ENCODE peak calls at places on chromosomes 13 and 19, in nine cellular contexts. S, J, K, Z, A, L, W, X and H are unnamed samples.

GRCh38 chr19:39582891-39583625 is 19.3 kb upstream of the LGALS13 start:
- DNase-seq in S (no peak), J (no peak), K (no peak), Z (no peak), A (peak), L (no peak), W (no peak), X (peak), H (no peak)

GRCh38 chr19:54230031-54230430 is 7.2 kb upstream of the LILRB3 start:
- DNase-seq in S (no peak), J (no peak), K (no peak), Z (no peak), A (no peak), L (no peak), W (no peak), X (no peak), H (no peak)

GRCh38 chr13:73056054-73056962 is 2.5 kb upstream of the KLF5 start:
- DNase-seq in S (no peak), J (no peak), K (no peak), Z (peak), A (no peak), L (no peak), W (no peak), X (peak), H (peak)

GRCh38 chr13:86298741-86299140 is 499.5 kb upstream of the SLITRK6 start:
- DNase-seq in S (peak), J (no peak), K (no peak), Z (peak), A (no peak), L (no peak), W (no peak), X (no peak), H (no peak)

GRCh38 chr19:40190891-40191835 is at the start of gene MAP3K10:
- DNase-seq in S (peak), J (peak), K (peak), Z (peak), A (peak), L (peak), W (peak), X (peak), H (peak)

GRCh38 chr19:8511573-8512101 is 2.3 kb downstream of the ZNF414 start:
- DNase-seq in S (no peak), J (no peak), K (no peak), Z (no peak), A (no peak), L (no peak), W (no peak), X (peak), H (no peak)

GRCh38 chr19:38452430-38453366 is 19.2 kb downstream of the RYR1 start:
- DNase-seq in S (peak), J (peak), K (no peak), Z (peak), A (peak), L (no peak), W (peak), X (no peak), H (no peak)

GRCh38 chr13:21661097-21661496 is 9.8 kb upstream of the FGF9 start:
- DNase-seq in S (no peak), J (no peak), K (no peak), Z (no peak), A (no peak), L (no peak), W (no peak), X (no peak), H (no peak)

GRCh38 chr13:84645196-84646071 is 763.2 kb upstream of the SLITRK1 start:
- DNase-seq in S (peak), J (no peak), K (no peak), Z (peak), A (no peak), L (no peak), W (no peak), X (peak), H (peak)

GRCh38 chr13:79395881-79396280 is 10.2 kb downstream of the RBM26 start:
- DNase-seq in S (no peak), J (no peak), K (no peak), Z (no peak), A (no peak), L (no peak), W (no peak), X (no peak), H (no peak)

GRCh38 chr19:16588089-16588823 is 16.0 kb upstream of the SLC35E1 start:
- DNase-seq in S (peak), J (peak), K (no peak), Z (no peak), A (peak), L (peak), W (peak), X (no peak), H (peak)

GRCh38 chr19:16912780-16913179 is 24.0 kb downstream of the F2RL3 start:
- DNase-seq in S (no peak), J (no peak), K (no peak), Z (no peak), A (no peak), L (no peak), W (no peak), X (no peak), H (no peak)

DNA sequence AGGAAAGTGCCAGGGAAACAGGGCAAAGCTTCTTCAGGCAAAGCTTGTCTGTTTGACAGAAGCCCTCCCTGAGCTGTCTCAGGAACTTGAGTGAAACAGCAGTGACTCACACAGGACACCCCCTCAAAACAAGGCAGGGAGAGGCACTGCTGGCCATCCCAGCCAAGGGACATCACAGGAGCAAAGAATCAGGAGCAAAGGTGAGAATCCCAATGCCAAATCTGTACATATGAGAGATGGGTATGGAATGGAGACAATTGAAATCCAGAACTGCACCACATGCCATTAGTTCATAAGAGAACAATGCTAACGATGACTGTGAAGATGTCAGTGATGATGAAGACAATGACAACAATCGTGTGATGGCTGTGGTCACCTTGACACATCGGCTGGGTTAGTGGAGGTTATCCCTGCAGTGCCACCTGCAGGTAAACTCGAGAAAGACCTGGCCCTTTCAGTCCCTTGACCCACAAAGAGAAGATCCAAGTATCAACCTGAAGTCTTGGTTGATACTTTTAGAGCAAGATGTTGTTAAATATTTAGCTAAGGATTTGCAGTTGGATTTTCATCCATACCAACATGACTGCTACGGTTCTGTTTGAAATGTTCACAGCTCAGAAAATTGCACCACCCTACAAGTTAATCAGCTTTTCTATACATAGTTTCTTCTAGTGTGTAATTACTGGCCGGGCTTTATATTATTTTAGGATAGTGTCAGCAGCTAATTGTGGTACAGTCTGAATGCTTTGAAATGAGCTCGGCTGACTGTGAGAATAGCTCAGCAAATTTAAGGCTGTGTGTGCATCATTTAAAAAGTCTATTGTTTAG is 42.0 kb upstream of the IPO5 start:
- DNase-seq in S (peak), J (no peak), K (no peak), Z (no peak), A (peak), L (no peak), W (no peak), X (peak), H (no peak)
- TF ChIP-seq CTCF in S (peak), J (no peak), K (peak), Z (peak), A (peak), L (peak), W (no peak), X (peak), H (peak)

DNA sequence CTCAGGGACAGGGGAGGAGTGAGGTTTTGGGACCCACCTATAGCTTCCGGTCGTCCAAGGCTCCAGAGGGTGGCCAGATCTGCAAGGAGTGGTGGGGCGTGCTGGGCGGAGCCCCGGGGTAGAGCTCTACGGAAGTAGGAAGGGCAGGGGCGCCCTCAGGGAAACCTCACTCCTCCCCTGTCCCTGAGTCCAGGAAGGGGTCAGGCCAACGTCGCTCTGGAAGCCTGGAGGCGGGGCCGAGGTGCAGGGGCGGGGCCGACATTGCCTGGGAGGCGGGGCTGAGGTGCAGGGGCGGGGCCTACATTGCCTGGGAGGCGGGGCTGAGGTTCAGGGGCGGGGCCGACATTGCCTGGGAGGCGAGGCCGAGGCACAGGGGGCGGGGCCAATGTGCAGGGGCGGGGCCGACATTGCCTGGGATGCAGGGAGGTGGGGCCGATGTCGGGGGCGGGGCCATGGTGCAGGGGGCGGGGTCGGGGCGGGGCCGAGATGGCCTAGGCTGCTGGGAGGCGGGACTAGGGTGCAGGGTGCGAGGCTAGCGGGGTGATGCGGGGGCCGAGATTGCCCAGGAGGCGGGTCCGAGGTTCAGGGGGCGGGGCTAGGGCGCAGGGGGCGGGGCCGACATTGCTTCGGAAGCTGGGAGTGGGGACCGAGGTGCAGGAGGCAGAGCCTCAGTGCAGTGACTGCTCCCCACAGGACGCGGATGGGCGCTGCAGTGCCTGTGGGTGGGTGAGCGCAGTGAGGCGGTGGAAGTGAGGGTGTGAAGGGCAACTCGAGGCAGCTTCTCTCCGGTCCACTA is 4.9 kb upstream of the PALM start:
- DNase-seq in S (peak), J (no peak), K (peak), Z (peak), A (peak), L (peak), W (peak), X (no peak), H (peak)
- H3K4me3 ChIP-seq in S (no peak), J (no peak), K (peak), Z (no peak), A (no peak), L (no peak), W (peak), X (no peak), H (peak)

GRCh38 chr13:93927431-93927830 is 552.1 kb downstream of the DCT start:
- DNase-seq in S (no peak), J (no peak), K (no peak), Z (no peak), A (no peak), L (no peak), W (no peak), X (no peak), H (no peak)

GRCh38 chr13:93925976-93926375 is 553.5 kb downstream of the DCT start:
- DNase-seq in S (no peak), J (no peak), K (no peak), Z (no peak), A (no peak), L (no peak), W (no peak), X (no peak), H (no peak)

GRCh38 chr13:93922063-93922462 is 557.4 kb downstream of the DCT start:
- DNase-seq in S (no peak), J (no peak), K (no peak), Z (no peak), A (no peak), L (no peak), W (no peak), X (no peak), H (no peak)
- TF ChIP-seq CTCF in S (peak), J (no peak), K (no peak), Z (peak), A (no peak), L (no peak), W (no peak), X (no peak), H (no peak)

DNA sequence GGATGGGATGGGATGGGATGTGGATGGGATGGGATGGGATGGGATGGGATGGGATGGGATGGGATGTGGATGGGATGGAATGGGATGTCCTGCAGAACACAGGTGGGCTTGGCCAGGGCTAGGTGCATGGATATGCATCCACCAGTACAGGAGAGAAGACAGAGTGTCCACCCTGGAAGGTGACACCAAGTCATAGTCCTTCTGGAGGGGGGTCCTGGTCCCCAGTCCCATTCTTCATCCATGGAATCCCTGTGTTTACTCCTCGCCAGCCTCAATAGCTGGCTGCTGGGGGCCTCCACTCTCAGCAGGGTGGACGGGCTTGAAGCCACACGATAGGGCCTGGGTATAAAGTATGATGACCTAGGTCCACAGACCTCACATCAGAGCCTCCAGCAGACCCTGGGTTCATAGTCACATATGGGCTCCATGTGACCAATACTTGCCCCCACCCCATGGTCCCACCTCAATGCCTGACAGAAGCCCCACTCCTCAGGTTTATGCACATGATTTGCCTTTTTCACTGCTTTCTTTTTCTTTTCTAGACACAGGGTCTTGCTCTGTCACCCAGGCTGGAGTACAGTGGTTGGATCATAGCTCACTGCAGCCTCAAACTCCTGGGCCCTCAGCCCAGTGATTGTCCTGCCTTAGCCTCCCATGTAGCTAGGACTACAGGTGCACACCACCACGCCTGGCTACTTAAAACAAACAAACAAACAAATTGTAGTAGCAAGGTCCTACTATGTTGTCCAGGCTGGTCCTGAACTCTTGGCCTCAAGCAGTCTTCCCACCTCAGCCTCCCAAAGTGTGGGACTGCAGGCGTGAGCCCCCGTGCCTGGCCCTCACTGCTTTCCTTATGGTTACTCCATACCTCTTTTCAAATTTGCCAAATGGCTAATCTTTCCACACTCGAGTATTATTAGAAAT is 39.9 kb downstream of the RFX2 start:
- DNase-seq in S (no peak), J (no peak), K (no peak), Z (no peak), A (peak), L (no peak), W (no peak), X (no peak), H (no peak)
- H3K4me3 ChIP-seq in S (no peak), J (no peak), K (no peak), Z (no peak), A (no peak), L (no peak), W (no peak), X (no peak), H (no peak)

GRCh38 chr13:99960663-99961440 is 10.7 kb downstream of the ZIC5 start:
- DNase-seq in S (peak), J (no peak), K (no peak), Z (no peak), A (no peak), L (no peak), W (no peak), X (no peak), H (no peak)

GRCh38 chr13:99961634-99962033 is 9.9 kb downstream of the ZIC5 start:
- DNase-seq in S (no peak), J (no peak), K (no peak), Z (no peak), A (no peak), L (no peak), W (no peak), X (no peak), H (no peak)

GRCh38 chr13:99959127-99959529 is 12.4 kb downstream of the ZIC5 start:
- DNase-seq in S (no peak), J (no peak), K (no peak), Z (no peak), A (no peak), L (no peak), W (no peak), X (no peak), H (no peak)

GRCh38 chr13:99958402-99959126 is 13.0 kb downstream of the ZIC5 start:
- DNase-seq in S (no peak), J (no peak), K (no peak), Z (no peak), A (no peak), L (no peak), W (no peak), X (no peak), H (no peak)

DNA sequence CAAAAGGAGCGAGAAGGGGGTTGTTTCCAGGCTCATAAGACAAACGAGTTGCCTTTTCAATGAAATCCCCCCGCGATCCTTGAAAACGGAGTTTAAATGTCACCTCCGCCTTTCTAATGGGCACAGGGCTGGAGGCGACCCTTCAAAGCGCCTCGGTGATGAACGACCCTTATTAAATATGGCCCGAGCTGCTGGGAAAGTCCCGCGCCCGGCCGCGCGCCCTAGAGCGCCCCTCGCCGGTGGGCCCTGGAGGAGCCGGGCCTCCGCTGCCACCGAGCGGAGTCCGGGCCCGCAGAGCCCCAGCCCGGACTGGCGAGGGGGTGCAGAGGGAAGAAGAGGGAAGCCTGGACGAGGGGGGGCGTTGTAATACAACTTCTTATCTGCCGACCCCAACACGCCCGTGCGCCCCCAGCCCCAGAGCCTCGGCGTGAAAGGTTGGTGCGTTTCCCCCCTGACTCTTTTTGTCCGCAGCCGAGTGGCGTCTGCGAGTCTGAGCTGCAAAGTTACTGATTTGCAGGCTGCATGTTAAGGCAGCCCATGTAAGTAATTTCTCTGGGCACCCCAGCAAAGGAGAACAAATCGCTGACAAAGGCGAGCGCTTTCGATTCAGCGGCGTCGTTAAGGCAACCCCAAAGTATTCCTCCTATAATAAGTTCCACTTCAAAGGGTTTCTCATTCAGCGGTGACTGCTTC is 11.9 kb downstream of the ZIC5 start:
- DNase-seq in S (no peak), J (no peak), K (no peak), Z (no peak), A (no peak), L (no peak), W (no peak), X (no peak), H (no peak)
- TF ChIP-seq CTCF in S (no peak), J (no peak), K (peak), Z (no peak), A (no peak), L (no peak), W (no peak), X (no peak), H (no peak)

GRCh38 chr19:3284759-3285646 is 60.5 kb downstream of the CELF5 start:
- DNase-seq in S (peak), J (peak), K (peak), Z (peak), A (peak), L (no peak), W (no peak), X (peak), H (peak)
- H3K4me3 ChIP-seq in S (no peak), J (peak), K (peak), Z (no peak), A (no peak), L (no peak), W (peak), X (peak), H (no peak)

GRCh38 chr19:1252818-1253513 is 4.6 kb downstream of the MIDN start:
- DNase-seq in S (no peak), J (peak), K (peak), Z (peak), A (peak), L (peak), W (peak), X (peak), H (peak)
- TF ChIP-seq CTCF in S (no peak), J (no peak), K (peak), Z (peak), A (peak), L (no peak), W (no peak), X (peak), H (no peak)

GRCh38 chr19:5336195-5336965 is 4.2 kb downstream of the PTPRS start:
- DNase-seq in S (peak), J (no peak), K (no peak), Z (no peak), A (no peak), L (no peak), W (no peak), X (no peak), H (no peak)

GRCh38 chr19:5338661-5339469 is 1.7 kb downstream of the PTPRS start:
- DNase-seq in S (peak), J (no peak), K (no peak), Z (peak), A (no peak), L (no peak), W (no peak), X (no peak), H (no peak)

GRCh38 chr19:5337886-5338595 is 2.6 kb downstream of the PTPRS start:
- DNase-seq in S (no peak), J (no peak), K (no peak), Z (no peak), A (no peak), L (no peak), W (peak), X (no peak), H (no peak)

GRCh38 chr19:5335593-5335992 is 5.0 kb downstream of the PTPRS start:
- DNase-seq in S (no peak), J (no peak), K (no peak), Z (no peak), A (no peak), L (no peak), W (no peak), X (no peak), H (no peak)

GRCh38 chr19:5337126-5337525 is 3.5 kb downstream of the PTPRS start:
- DNase-seq in S (no peak), J (no peak), K (no peak), Z (no peak), A (no peak), L (no peak), W (no peak), X (no peak), H (no peak)
- H3K4me3 ChIP-seq in S (no peak), J (no peak), K (no peak), Z (no peak), A (no peak), L (no peak), W (no peak), X (no peak), H (no peak)

GRCh38 chr19:23309926-23310325 is 59.7 kb upstream of the ZNF724 start:
- DNase-seq in S (no peak), J (no peak), K (no peak), Z (no peak), A (no peak), L (no peak), W (no peak), X (peak), H (no peak)

GRCh38 chr19:23304238-23304637 is 54.0 kb upstream of the ZNF724 start:
- DNase-seq in S (no peak), J (no peak), K (no peak), Z (no peak), A (no peak), L (no peak), W (no peak), X (no peak), H (no peak)

GRCh38 chr19:23310729-23311211 is 60.6 kb upstream of the ZNF724 start:
- DNase-seq in S (no peak), J (no peak), K (no peak), Z (no peak), A (no peak), L (no peak), W (no peak), X (peak), H (no peak)

GRCh38 chr19:23311551-23311950 is 61.4 kb upstream of the ZNF724 start:
- DNase-seq in S (no peak), J (no peak), K (no peak), Z (no peak), A (no peak), L (no peak), W (no peak), X (no peak), H (no peak)

GRCh38 chr19:23305555-23305954 is 55.4 kb upstream of the ZNF724 start:
- DNase-seq in S (peak), J (no peak), K (no peak), Z (no peak), A (no peak), L (no peak), W (no peak), X (no peak), H (no peak)
- TF ChIP-seq CTCF in S (peak), J (no peak), K (no peak), Z (no peak), A (no peak), L (no peak), W (no peak), X (peak), H (no peak)

GRCh38 chr19:1076046-1076386 is 9.0 kb downstream of the ARHGAP45 start:
- DNase-seq in S (no peak), J (no peak), K (no peak), Z (no peak), A (no peak), L (no peak), W (no peak), X (no peak), H (no peak)
- H3K4me3 ChIP-seq in S (no peak), J (no peak), K (no peak), Z (no peak), A (no peak), L (no peak), W (no peak), X (no peak), H (no peak)